ENCODE peak calls at places on chromosome 4, in nine cellular contexts. One of them, this sample, is unnamed.

GRCh38 chr4:25144870-25145481 is 15.3 kb downstream of the SEPSECS start:
- DNase-seq in upper lobe of right lung: no peak
- DNase-seq in HFF-Myc: no peak
- DNase-seq in A549: peak
- DNase-seq in BJ: no peak
- DNase-seq in SK-N-SH: peak
- DNase-seq in CD4-positive, alpha-beta memory T cell: peak
- DNase-seq in astrocyte of the cerebellum: no peak
- DNase-seq in CD8-positive, alpha-beta memory T cell: no peak
- DNase-seq in this sample: no peak

GRCh38 chr4:106868381-106869035 is 167.6 kb downstream of the DKK2 start:
- DNase-seq in upper lobe of right lung: no peak
- DNase-seq in HFF-Myc: no peak
- DNase-seq in A549: no peak
- DNase-seq in BJ: no peak
- DNase-seq in SK-N-SH: no peak
- DNase-seq in CD4-positive, alpha-beta memory T cell: no peak
- DNase-seq in astrocyte of the cerebellum: peak
- DNase-seq in CD8-positive, alpha-beta memory T cell: no peak
- DNase-seq in this sample: no peak

GRCh38 chr4:183097251-183098079 is 1.6 kb upstream of the WWC2 start:
- DNase-seq in upper lobe of right lung: peak
- DNase-seq in HFF-Myc: no peak
- DNase-seq in A549: no peak
- DNase-seq in BJ: no peak
- DNase-seq in SK-N-SH: no peak
- DNase-seq in CD4-positive, alpha-beta memory T cell: peak
- DNase-seq in astrocyte of the cerebellum: no peak
- DNase-seq in CD8-positive, alpha-beta memory T cell: no peak
- DNase-seq in this sample: no peak

GRCh38 chr4:150130953-150131352 is 52.7 kb downstream of the DCLK2 start:
- DNase-seq in upper lobe of right lung: no peak
- DNase-seq in HFF-Myc: no peak
- DNase-seq in A549: no peak
- DNase-seq in BJ: no peak
- DNase-seq in SK-N-SH: no peak
- DNase-seq in CD4-positive, alpha-beta memory T cell: no peak
- DNase-seq in astrocyte of the cerebellum: peak
- DNase-seq in CD8-positive, alpha-beta memory T cell: no peak
- DNase-seq in this sample: peak

GRCh38 chr4:70759627-70760026 is 37.9 kb downstream of the RUFY3 start:
- DNase-seq in upper lobe of right lung: no peak
- DNase-seq in HFF-Myc: no peak
- DNase-seq in A549: no peak
- DNase-seq in BJ: no peak
- DNase-seq in SK-N-SH: no peak
- DNase-seq in CD4-positive, alpha-beta memory T cell: no peak
- DNase-seq in astrocyte of the cerebellum: no peak
- DNase-seq in CD8-positive, alpha-beta memory T cell: no peak
- DNase-seq in this sample: no peak

GRCh38 chr4:73770917-73771316 is 30.5 kb downstream of the CXCL8 start:
- DNase-seq in upper lobe of right lung: no peak
- DNase-seq in HFF-Myc: no peak
- DNase-seq in A549: no peak
- DNase-seq in BJ: no peak
- DNase-seq in SK-N-SH: no peak
- DNase-seq in CD4-positive, alpha-beta memory T cell: no peak
- DNase-seq in astrocyte of the cerebellum: no peak
- DNase-seq in CD8-positive, alpha-beta memory T cell: no peak
- DNase-seq in this sample: no peak

GRCh38 chr4:94341468-94341867 is 1.2 kb downstream of the HPGDS start:
- DNase-seq in upper lobe of right lung: no peak
- DNase-seq in HFF-Myc: no peak
- DNase-seq in A549: no peak
- DNase-seq in BJ: no peak
- DNase-seq in SK-N-SH: no peak
- DNase-seq in CD4-positive, alpha-beta memory T cell: no peak
- DNase-seq in astrocyte of the cerebellum: no peak
- DNase-seq in CD8-positive, alpha-beta memory T cell: no peak
- DNase-seq in this sample: no peak

GRCh38 chr4:65561164-65561563 is 109.1 kb downstream of the EPHA5 start:
- DNase-seq in upper lobe of right lung: no peak
- DNase-seq in HFF-Myc: no peak
- DNase-seq in A549: no peak
- DNase-seq in BJ: no peak
- DNase-seq in SK-N-SH: no peak
- DNase-seq in CD4-positive, alpha-beta memory T cell: no peak
- DNase-seq in astrocyte of the cerebellum: no peak
- DNase-seq in CD8-positive, alpha-beta memory T cell: no peak
- DNase-seq in this sample: no peak

GRCh38 chr4:86181585-86181984 is 178.3 kb downstream of the MAPK10 start:
- DNase-seq in upper lobe of right lung: no peak
- DNase-seq in HFF-Myc: no peak
- DNase-seq in A549: peak
- DNase-seq in BJ: peak
- DNase-seq in SK-N-SH: no peak
- DNase-seq in CD4-positive, alpha-beta memory T cell: no peak
- DNase-seq in astrocyte of the cerebellum: no peak
- DNase-seq in CD8-positive, alpha-beta memory T cell: no peak
- DNase-seq in this sample: no peak

GRCh38 chr4:81914623-81915022 is 442.9 kb upstream of the RASGEF1B start:
- DNase-seq in upper lobe of right lung: no peak
- DNase-seq in HFF-Myc: no peak
- DNase-seq in A549: no peak
- DNase-seq in BJ: no peak
- DNase-seq in SK-N-SH: no peak
- DNase-seq in CD4-positive, alpha-beta memory T cell: no peak
- DNase-seq in astrocyte of the cerebellum: no peak
- DNase-seq in CD8-positive, alpha-beta memory T cell: no peak
- DNase-seq in this sample: no peak

GRCh38 chr4:153971878-153972277 is 183.0 kb upstream of the SFRP2 start:
- DNase-seq in upper lobe of right lung: no peak
- DNase-seq in HFF-Myc: no peak
- DNase-seq in A549: no peak
- DNase-seq in BJ: no peak
- DNase-seq in SK-N-SH: no peak
- DNase-seq in CD4-positive, alpha-beta memory T cell: no peak
- DNase-seq in astrocyte of the cerebellum: no peak
- DNase-seq in CD8-positive, alpha-beta memory T cell: no peak
- DNase-seq in this sample: no peak

GRCh38 chr4:16120720-16121119 is 36.9 kb upstream of the PROM1 start:
- DNase-seq in upper lobe of right lung: no peak
- DNase-seq in HFF-Myc: no peak
- DNase-seq in A549: no peak
- DNase-seq in BJ: no peak
- DNase-seq in SK-N-SH: no peak
- DNase-seq in CD4-positive, alpha-beta memory T cell: no peak
- DNase-seq in astrocyte of the cerebellum: no peak
- DNase-seq in CD8-positive, alpha-beta memory T cell: no peak
- DNase-seq in this sample: no peak

GRCh38 chr4:13953083-13953482 is 325.6 kb upstream of the BOD1L1 start:
- DNase-seq in upper lobe of right lung: no peak
- DNase-seq in HFF-Myc: no peak
- DNase-seq in A549: no peak
- DNase-seq in BJ: no peak
- DNase-seq in SK-N-SH: no peak
- DNase-seq in CD4-positive, alpha-beta memory T cell: no peak
- DNase-seq in astrocyte of the cerebellum: no peak
- DNase-seq in CD8-positive, alpha-beta memory T cell: no peak
- DNase-seq in this sample: no peak

GRCh38 chr4:82811838-82812672 is 13.5 kb upstream of the SCD5 start:
- DNase-seq in upper lobe of right lung: no peak
- DNase-seq in HFF-Myc: no peak
- DNase-seq in A549: no peak
- DNase-seq in BJ: no peak
- DNase-seq in SK-N-SH: no peak
- DNase-seq in CD4-positive, alpha-beta memory T cell: no peak
- DNase-seq in astrocyte of the cerebellum: no peak
- DNase-seq in CD8-positive, alpha-beta memory T cell: no peak
- DNase-seq in this sample: no peak

GRCh38 chr4:186819357-186820086 is 95.9 kb upstream of the FAT1 start:
- DNase-seq in upper lobe of right lung: no peak
- DNase-seq in HFF-Myc: no peak
- DNase-seq in A549: no peak
- DNase-seq in BJ: no peak
- DNase-seq in SK-N-SH: no peak
- DNase-seq in CD4-positive, alpha-beta memory T cell: no peak
- DNase-seq in astrocyte of the cerebellum: no peak
- DNase-seq in CD8-positive, alpha-beta memory T cell: no peak
- DNase-seq in this sample: no peak

GRCh38 chr4:75633846-75634245 is 3.5 kb upstream of the CDKL2 start:
- DNase-seq in upper lobe of right lung: no peak
- DNase-seq in HFF-Myc: no peak
- DNase-seq in A549: no peak
- DNase-seq in BJ: peak
- DNase-seq in SK-N-SH: no peak
- DNase-seq in CD4-positive, alpha-beta memory T cell: no peak
- DNase-seq in astrocyte of the cerebellum: peak
- DNase-seq in CD8-positive, alpha-beta memory T cell: no peak
- DNase-seq in this sample: no peak

GRCh38 chr4:26023191-26023972 is 109.4 kb downstream of the SMIM20 start:
- DNase-seq in upper lobe of right lung: no peak
- DNase-seq in HFF-Myc: no peak
- DNase-seq in A549: no peak
- DNase-seq in BJ: no peak
- DNase-seq in SK-N-SH: no peak
- DNase-seq in CD4-positive, alpha-beta memory T cell: no peak
- DNase-seq in astrocyte of the cerebellum: no peak
- DNase-seq in CD8-positive, alpha-beta memory T cell: no peak
- DNase-seq in this sample: no peak

GRCh38 chr4:20395160-20395773 is 143.6 kb downstream of the SLIT2 start:
- DNase-seq in upper lobe of right lung: no peak
- DNase-seq in HFF-Myc: peak
- DNase-seq in A549: peak
- DNase-seq in BJ: no peak
- DNase-seq in SK-N-SH: no peak
- DNase-seq in CD4-positive, alpha-beta memory T cell: no peak
- DNase-seq in astrocyte of the cerebellum: no peak
- DNase-seq in CD8-positive, alpha-beta memory T cell: peak
- DNase-seq in this sample: no peak

GRCh38 chr4:108512615-108513505 is 107.5 kb upstream of the RPL34 start:
- DNase-seq in upper lobe of right lung: no peak
- DNase-seq in HFF-Myc: no peak
- DNase-seq in A549: peak
- DNase-seq in BJ: no peak
- DNase-seq in SK-N-SH: peak
- DNase-seq in CD4-positive, alpha-beta memory T cell: peak
- DNase-seq in astrocyte of the cerebellum: peak
- DNase-seq in CD8-positive, alpha-beta memory T cell: no peak
- DNase-seq in this sample: peak

DNA sequence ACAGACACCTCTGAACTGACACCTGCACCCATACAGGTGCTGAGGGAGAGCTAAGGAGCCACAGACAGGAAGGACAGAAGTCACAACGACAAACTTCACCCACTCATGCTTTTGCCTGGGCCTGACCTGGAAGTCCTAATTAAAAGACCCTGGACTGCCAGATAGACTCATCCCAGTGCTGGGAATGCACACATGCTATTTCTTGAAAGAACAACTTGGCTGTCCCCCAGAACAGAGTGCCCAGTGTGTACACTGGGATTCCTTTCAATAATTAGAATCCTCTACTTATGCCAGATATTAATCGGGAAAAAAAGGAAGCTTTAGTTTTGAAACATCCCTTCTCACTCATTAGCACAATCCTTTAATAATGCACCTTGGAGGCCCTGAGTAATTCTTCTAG is 3.4 kb downstream of the HOPX start:
- DNase-seq in upper lobe of right lung: no peak
- DNase-seq in HFF-Myc: no peak
- DNase-seq in A549: no peak
- DNase-seq in BJ: no peak
- DNase-seq in SK-N-SH: no peak
- DNase-seq in CD4-positive, alpha-beta memory T cell: no peak
- DNase-seq in astrocyte of the cerebellum: no peak
- DNase-seq in CD8-positive, alpha-beta memory T cell: no peak
- DNase-seq in this sample: no peak
- H3K4me3 ChIP-seq in upper lobe of right lung: peak
- H3K4me3 ChIP-seq in HFF-Myc: no peak
- H3K4me3 ChIP-seq in A549: no peak
- H3K4me3 ChIP-seq in BJ: no peak
- H3K4me3 ChIP-seq in SK-N-SH: no peak
- H3K4me3 ChIP-seq in CD4-positive, alpha-beta memory T cell: no peak
- H3K4me3 ChIP-seq in astrocyte of the cerebellum: no peak
- H3K4me3 ChIP-seq in CD8-positive, alpha-beta memory T cell: no peak
- H3K4me3 ChIP-seq in this sample: no peak

GRCh38 chr4:121270384-121270783 is 106.3 kb upstream of the TNIP3 start:
- DNase-seq in upper lobe of right lung: no peak
- DNase-seq in HFF-Myc: no peak
- DNase-seq in A549: no peak
- DNase-seq in BJ: no peak
- DNase-seq in SK-N-SH: no peak
- DNase-seq in CD4-positive, alpha-beta memory T cell: no peak
- DNase-seq in astrocyte of the cerebellum: no peak
- DNase-seq in CD8-positive, alpha-beta memory T cell: no peak
- DNase-seq in this sample: no peak
- H3K4me3 ChIP-seq in upper lobe of right lung: no peak
- H3K4me3 ChIP-seq in HFF-Myc: no peak
- H3K4me3 ChIP-seq in A549: no peak
- H3K4me3 ChIP-seq in BJ: no peak
- H3K4me3 ChIP-seq in SK-N-SH: no peak
- H3K4me3 ChIP-seq in CD4-positive, alpha-beta memory T cell: no peak
- H3K4me3 ChIP-seq in astrocyte of the cerebellum: no peak
- H3K4me3 ChIP-seq in CD8-positive, alpha-beta memory T cell: no peak
- H3K4me3 ChIP-seq in this sample: no peak

GRCh38 chr4:128358231-128358902 is 70.8 kb upstream of the PGRMC2 start:
- DNase-seq in upper lobe of right lung: no peak
- DNase-seq in HFF-Myc: peak
- DNase-seq in A549: peak
- DNase-seq in BJ: peak
- DNase-seq in SK-N-SH: no peak
- DNase-seq in CD4-positive, alpha-beta memory T cell: no peak
- DNase-seq in astrocyte of the cerebellum: no peak
- DNase-seq in CD8-positive, alpha-beta memory T cell: no peak
- DNase-seq in this sample: no peak
- H3K4me3 ChIP-seq in upper lobe of right lung: no peak
- H3K4me3 ChIP-seq in HFF-Myc: no peak
- H3K4me3 ChIP-seq in A549: no peak
- H3K4me3 ChIP-seq in BJ: no peak
- H3K4me3 ChIP-seq in SK-N-SH: no peak
- H3K4me3 ChIP-seq in CD4-positive, alpha-beta memory T cell: no peak
- H3K4me3 ChIP-seq in astrocyte of the cerebellum: no peak
- H3K4me3 ChIP-seq in CD8-positive, alpha-beta memory T cell: no peak
- H3K4me3 ChIP-seq in this sample: no peak

DNA sequence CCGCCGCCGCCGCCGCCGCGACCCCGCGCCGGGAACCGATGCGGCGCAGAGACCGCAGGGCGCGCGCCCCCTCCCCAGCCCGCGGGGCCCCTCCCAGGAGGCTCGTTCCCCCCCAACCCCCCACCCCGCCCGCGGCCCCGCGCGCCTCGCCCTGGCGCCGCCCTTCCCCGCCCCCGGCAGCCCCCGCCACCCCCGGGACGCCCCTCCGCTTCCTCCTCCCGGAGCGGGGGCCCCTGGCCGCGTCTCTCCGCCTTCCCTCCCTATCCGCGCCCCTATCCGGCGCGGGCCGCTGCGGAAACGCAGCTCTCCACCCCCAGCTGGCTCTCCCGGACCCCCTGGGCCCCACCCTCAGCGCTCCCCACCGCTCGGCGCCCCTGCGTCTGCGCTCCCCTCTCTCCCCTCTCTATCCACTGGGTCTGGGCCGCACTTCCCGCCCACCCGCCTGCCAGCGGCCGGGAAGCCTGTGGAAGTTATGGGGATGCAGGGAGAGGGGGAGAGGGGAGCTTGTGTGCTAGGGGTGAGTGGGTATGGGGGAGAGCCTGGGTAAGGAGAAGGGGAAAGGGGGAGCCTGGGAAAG is at the start of gene TMEM271:
- DNase-seq in upper lobe of right lung: no peak
- DNase-seq in HFF-Myc: no peak
- DNase-seq in A549: no peak
- DNase-seq in BJ: no peak
- DNase-seq in SK-N-SH: peak
- DNase-seq in CD4-positive, alpha-beta memory T cell: no peak
- DNase-seq in astrocyte of the cerebellum: no peak
- DNase-seq in CD8-positive, alpha-beta memory T cell: no peak
- DNase-seq in this sample: no peak
- H3K4me3 ChIP-seq in upper lobe of right lung: no peak
- H3K4me3 ChIP-seq in HFF-Myc: no peak
- H3K4me3 ChIP-seq in A549: no peak
- H3K4me3 ChIP-seq in BJ: no peak
- H3K4me3 ChIP-seq in SK-N-SH: no peak
- H3K4me3 ChIP-seq in CD4-positive, alpha-beta memory T cell: no peak
- H3K4me3 ChIP-seq in astrocyte of the cerebellum: no peak
- H3K4me3 ChIP-seq in CD8-positive, alpha-beta memory T cell: no peak
- H3K4me3 ChIP-seq in this sample: no peak